ENCODE peak calls at places on chromosomes 6 and 20, in ten cellular contexts. G, X, T, C, W, Y, Q, D, V and K are unnamed samples.

GRCh38 chr6:112413805-112414204 is 66.7 kb downstream of the RFPL4B start:
- DNase-seq in Q (no peak), T (no peak), G (no peak), Y (no peak), C (no peak), D (no peak), W (no peak), X (no peak), V (no peak), K (no peak)

GRCh38 chr6:2237001-2237400 is 8.4 kb downstream of the GMDS start:
- DNase-seq in D (no peak), C (peak), Y (no peak), T (no peak), Q (no peak), W (no peak), G (no peak), X (peak), V (no peak), K (peak)

GRCh38 chr6:46642928-46643751 is 9.5 kb downstream of the CYP39A1 start:
- DNase-seq in T (no peak), X (no peak), D (no peak), V (no peak), W (no peak), G (no peak), Y (no peak), Q (no peak), C (no peak), K (no peak)

GRCh38 chr6:22829070-22829469 is 259.7 kb downstream of the HDGFL1 start:
- DNase-seq in G (no peak), W (no peak), D (no peak), X (no peak), V (no peak), C (no peak), Q (no peak), Y (no peak), T (no peak), K (no peak)

GRCh38 chr20:2692036-2692885 is at the start of gene EBF4:
- DNase-seq in W (no peak), X (no peak), T (peak), D (peak), Q (peak), Y (no peak), C (peak), V (peak), G (no peak), K (no peak)

GRCh38 chr20:5881714-5882113 is 68.6 kb downstream of the TRMT6 start:
- DNase-seq in T (no peak), V (no peak), X (no peak), G (no peak), C (no peak), D (no peak), Y (no peak), Q (no peak), W (no peak), K (no peak)

GRCh38 chr6:143513410-143513809 is 1.9 kb upstream of the FUCA2 start:
- DNase-seq in T (no peak), C (no peak), Y (peak), X (no peak), W (no peak), G (no peak), Q (peak), D (peak), V (peak), K (no peak)

GRCh38 chr6:110083875-110084585 is 95.4 kb downstream of the WASF1 start:
- DNase-seq in T (no peak), W (no peak), X (no peak), D (no peak), Y (no peak), G (no peak), C (no peak), Q (no peak), V (no peak), K (no peak)

GRCh38 chr6:105894556-105894955 is 191.6 kb upstream of the PRDM1 start:
- DNase-seq in G (no peak), Q (no peak), T (no peak), X (no peak), C (no peak), W (no peak), V (no peak), Y (no peak), D (no peak), K (no peak)

GRCh38 chr6:35294308-35294945 is 3.2 kb upstream of the DEF6 start:
- DNase-seq in V (peak), G (peak), T (no peak), C (peak), X (peak), Y (no peak), D (peak), Q (peak), W (peak), K (no peak)

GRCh38 chr6:169253745-169254238 is at the start of gene THBS2:
- DNase-seq in Y (peak), G (no peak), W (peak), V (no peak), X (peak), D (no peak), Q (peak), T (no peak), C (peak), K (peak)

GRCh38 chr6:26304213-26305096 is 60.5 kb upstream of the BTN3A2 start:
- DNase-seq in G (peak), Q (no peak), T (peak), V (peak), C (peak), X (peak), Y (no peak), D (peak), W (peak), K (no peak)

GRCh38 chr20:32792316-32792715 is 27.4 kb upstream of the MAPRE1 start:
- DNase-seq in C (peak), X (peak), G (peak), W (peak), T (no peak), Y (no peak), Q (peak), V (no peak), D (no peak), K (no peak)

GRCh38 chr6:27296106-27296783 is 15.8 kb downstream of the POM121L2 start:
- DNase-seq in C (peak), V (peak), Q (peak), D (no peak), G (no peak), T (no peak), W (no peak), X (peak), Y (no peak), K (no peak)

GRCh38 chr6:170575250-170575649 is 9.2 kb downstream of the PDCD2 start:
- DNase-seq in X (peak), T (no peak), C (no peak), G (no peak), Q (no peak), D (no peak), W (no peak), V (peak), Y (no peak), K (no peak)

GRCh38 chr6:12296604-12297003 is 6.4 kb downstream of the EDN1 start:
- DNase-seq in W (no peak), G (no peak), V (no peak), T (no peak), X (no peak), Q (no peak), D (no peak), C (no peak), Y (no peak), K (no peak)

GRCh38 chr6:2132416-2132815 is 113.0 kb downstream of the GMDS start:
- DNase-seq in C (peak), W (no peak), X (peak), T (peak), D (no peak), V (no peak), G (no peak), Y (no peak), Q (no peak), K (no peak)

GRCh38 chr6:73203098-73203497 is 22.2 kb downstream of the KHDC1L start:
- DNase-seq in Y (no peak), X (peak), T (no peak), W (no peak), V (no peak), Q (no peak), C (peak), D (no peak), G (no peak), K (no peak)

GRCh38 chr20:44003609-44004008 is 89.0 kb downstream of the TOX2 start:
- DNase-seq in X (no peak), T (no peak), Y (no peak), V (no peak), C (no peak), D (no peak), Q (no peak), W (no peak), G (no peak), K (no peak)

GRCh38 chr6:111555041-111555440 is 50.6 kb downstream of the TRAF3IP2 start:
- DNase-seq in W (no peak), T (no peak), V (no peak), D (no peak), Y (no peak), X (peak), C (peak), Q (no peak), G (no peak), K (no peak)

GRCh38 chr6:163890100-163890499 is 475.6 kb downstream of the QKI start:
- DNase-seq in Q (no peak), V (no peak), T (no peak), Y (no peak), G (no peak), X (no peak), D (no peak), C (no peak), W (no peak), K (no peak)

GRCh38 chr20:40687384-40688128 is 1.5 kb downstream of the MAFB start:
- DNase-seq in C (peak), Y (peak), Q (peak), W (peak), X (no peak), D (no peak), T (peak), V (no peak), G (no peak), K (no peak)

GRCh38 chr6:6546318-6547110 is 42.0 kb upstream of the LY86 start:
- DNase-seq in C (peak), T (peak), D (peak), W (peak), Q (peak), V (no peak), G (peak), Y (peak), X (peak), K (no peak)

DNA sequence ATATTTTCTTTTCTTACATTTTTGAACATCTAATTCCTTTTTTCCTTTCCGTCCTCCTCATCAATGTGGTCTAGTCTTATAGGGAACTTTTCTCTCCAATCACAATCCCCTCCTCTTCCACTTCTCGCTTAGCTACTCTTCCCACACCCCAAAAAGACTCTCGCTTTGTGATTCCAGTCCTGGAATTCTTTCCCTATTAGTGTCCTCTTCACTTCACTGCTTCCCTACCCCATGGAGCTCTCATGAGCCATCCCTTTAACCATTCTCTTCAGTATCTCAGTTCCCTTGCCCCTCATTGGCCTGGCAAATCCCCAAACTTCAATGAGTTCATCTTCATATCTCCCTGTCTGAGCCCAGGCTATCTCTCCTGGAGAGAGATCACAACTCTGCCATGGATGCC is 55.3 kb upstream of the CEP85L start:
- DNase-seq in C (peak), T (no peak), X (no peak), Y (no peak), G (no peak), Q (no peak), D (no peak), V (no peak), W (no peak), K (no peak)
- H3K27ac ChIP-seq in C (no peak), T (no peak), X (no peak), Y (no peak), G (no peak), Q (no peak), D (peak), V (no peak), W (peak), K (no peak)

GRCh38 chr6:37155394-37156312 is 14.3 kb upstream of the PIM1 start:
- DNase-seq in X (no peak), D (no peak), Q (no peak), G (no peak), V (no peak), Y (no peak), T (no peak), W (no peak), C (peak), K (no peak)
- H3K4me3 ChIP-seq in X (no peak), D (no peak), Q (no peak), G (no peak), V (no peak), Y (no peak), T (no peak), W (no peak), C (no peak), K (no peak)

GRCh38 chr20:50281831-50282591 is 91.4 kb downstream of the CEBPB start:
- DNase-seq in V (peak), G (no peak), C (no peak), X (no peak), T (peak), Y (no peak), Q (no peak), D (no peak), W (no peak), K (no peak)
- TF ChIP-seq CTCF in V (peak), G (no peak), C (no peak), X (no peak), T (no peak), Y (peak), Q (peak), D (no peak), W (no peak), K (no peak)

GRCh38 chr6:4651831-4652467 is 124.3 kb upstream of the CDYL start:
- DNase-seq in V (no peak), G (no peak), Q (no peak), W (no peak), Y (no peak), X (no peak), T (no peak), D (no peak), C (no peak), K (no peak)

GRCh38 chr6:4644962-4645361 is 131.2 kb upstream of the CDYL start:
- DNase-seq in W (no peak), G (no peak), T (no peak), D (no peak), V (no peak), Q (no peak), X (peak), C (no peak), Y (no peak), K (no peak)

GRCh38 chr6:4645713-4646356 is 130.4 kb upstream of the CDYL start:
- DNase-seq in D (no peak), Y (no peak), T (no peak), V (no peak), X (no peak), G (no peak), C (no peak), Q (no peak), W (no peak), K (no peak)

GRCh38 chr6:4649728-4650127 is 126.5 kb upstream of the CDYL start:
- DNase-seq in X (peak), T (no peak), Y (no peak), C (no peak), W (no peak), Q (no peak), G (no peak), D (no peak), V (no peak), K (no peak)

DNA sequence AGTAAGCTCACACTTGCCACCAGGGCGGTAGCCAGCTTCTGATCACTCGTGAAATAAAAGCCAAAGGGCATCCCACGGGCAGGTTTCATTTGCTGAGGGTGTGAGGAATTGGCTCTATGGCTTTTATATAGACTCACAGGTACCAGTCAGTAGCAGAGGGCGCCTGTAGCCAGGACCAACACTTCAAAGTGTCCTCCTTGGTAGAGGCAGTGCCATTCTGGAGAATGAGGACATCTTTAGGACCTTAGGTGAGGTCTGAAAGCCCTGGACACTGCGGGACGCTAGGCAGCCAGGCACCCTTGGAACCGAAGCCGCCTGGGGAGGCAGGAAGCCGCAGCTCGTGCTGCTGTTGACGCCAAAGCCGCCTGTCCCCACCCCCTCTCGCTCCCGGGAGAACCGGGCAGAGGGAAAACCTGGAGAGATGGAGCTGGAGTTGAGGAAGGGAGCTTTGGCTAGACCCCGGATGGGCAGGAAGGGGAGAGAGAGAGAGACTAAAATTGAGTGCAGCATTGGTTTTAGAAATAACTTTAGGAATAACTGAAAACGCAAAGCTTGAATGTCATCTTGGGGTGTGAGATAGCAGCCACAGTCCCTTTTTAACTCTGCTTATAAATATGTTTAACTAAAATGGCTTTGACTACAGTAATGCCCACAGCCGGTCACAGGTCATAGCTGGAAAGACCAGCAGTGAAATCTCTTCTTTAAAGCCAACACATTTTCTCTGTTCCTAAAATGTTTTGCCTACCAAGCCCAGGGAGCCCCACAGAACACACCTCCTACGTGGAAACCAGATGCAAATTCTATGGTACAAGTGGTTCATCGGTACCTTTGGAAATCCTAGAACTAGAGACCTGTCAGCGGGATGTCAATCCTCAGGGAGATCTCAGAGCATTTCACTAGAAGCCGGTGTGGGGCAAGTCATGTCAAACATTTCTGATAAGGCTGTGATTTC is 128.5 kb upstream of the CDYL start:
- DNase-seq in C (peak), X (peak), D (no peak), Y (peak), V (peak), G (peak), T (peak), W (peak), Q (peak), K (peak)
- H3K27ac ChIP-seq in C (peak), X (peak), D (no peak), Y (no peak), V (peak), G (no peak), T (no peak), W (peak), Q (peak), K (no peak)

DNA sequence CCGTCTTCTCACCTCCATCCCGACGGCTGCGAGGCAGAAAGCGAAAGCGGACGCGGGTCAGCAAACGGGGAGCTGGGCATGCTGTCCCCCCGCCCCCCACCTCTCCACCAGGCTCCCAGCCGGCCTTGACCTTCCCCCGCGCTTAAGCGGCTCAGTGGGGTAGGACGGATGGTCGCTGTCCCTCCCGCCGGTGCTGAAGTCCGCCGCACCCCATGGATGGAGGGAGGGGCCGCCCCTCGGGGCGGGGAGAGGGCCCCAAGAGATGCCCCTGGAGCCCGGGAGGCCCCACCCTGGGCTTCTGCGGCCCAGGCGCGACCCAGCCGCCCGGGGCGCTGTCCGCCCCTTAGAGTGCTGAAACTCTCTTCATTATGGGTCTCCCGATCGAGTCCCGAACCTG is at the start of gene KCNB1:
- DNase-seq in V (peak), G (no peak), C (peak), T (peak), Y (peak), W (peak), D (peak), X (peak), Q (peak), K (no peak)
- H3K4me3 ChIP-seq in V (peak), G (peak), C (no peak), T (no peak), Y (no peak), W (peak), D (no peak), X (no peak), Q (peak), K (no peak)

GRCh38 chr6:136160255-136160654 is 89.9 kb downstream of the MTFR2 start:
- DNase-seq in G (no peak), D (no peak), X (peak), C (no peak), V (no peak), W (no peak), T (no peak), Q (no peak), Y (no peak), K (no peak)

GRCh38 chr6:136161950-136162349 is 88.2 kb downstream of the MTFR2 start:
- DNase-seq in W (no peak), Y (no peak), G (no peak), X (no peak), C (no peak), V (no peak), Q (no peak), D (no peak), T (no peak), K (no peak)

GRCh38 chr6:136153976-136154375 is 96.1 kb downstream of the MTFR2 start:
- DNase-seq in G (no peak), T (no peak), V (no peak), X (no peak), C (no peak), W (no peak), Q (no peak), D (no peak), Y (no peak), K (no peak)

GRCh38 chr6:136158971-136159370 is 91.1 kb downstream of the MTFR2 start:
- DNase-seq in G (no peak), V (no peak), X (no peak), Y (no peak), W (no peak), D (no peak), Q (no peak), C (no peak), T (no peak), K (no peak)

GRCh38 chr6:136158398-136158797 is 91.7 kb downstream of the MTFR2 start:
- DNase-seq in Q (peak), W (peak), Y (no peak), D (no peak), X (no peak), V (no peak), C (no peak), T (peak), G (no peak), K (no peak)
- TF ChIP-seq CTCF in Q (peak), W (no peak), Y (no peak), D (no peak), X (no peak), V (no peak), C (no peak), T (no peak), G (no peak), K (no peak)